ENCODE peak calls at places on chromosomes 13 and 19, in nine cellular contexts. N is PC-3; Y is heart right ventricle; R is pancreas; J is thoracic aorta; H is mucosa of descending colon; L is naive thymus-derived CD4-positive, alpha-beta T cell; S is uterus; C is lung. Z is an unnamed sample. For H3K9me3, the result is how much of the 10 kb centered on the place peaks cover.

GRCh38 chr13:106919638-106920037 is 351.7 kb upstream of the ARGLU1 start:
- DNase-seq in H (no peak), Y (peak), N (no peak), R (no peak), L (no peak), C (no peak), S (peak), J (peak), Z (no peak)

GRCh38 chr13:64640002-64640401 is 2590.1 kb downstream of the PCDH9 start:
- DNase-seq in Y (no peak), H (no peak), S (no peak), J (no peak), N (peak), L (no peak), R (no peak), C (no peak), Z (no peak)

GRCh38 chr19:3360494-3361383 is 5.6 kb upstream of the NFIC start:
- DNase-seq in S (no peak), R (peak), H (peak), Y (peak), J (no peak), C (no peak), N (peak), L (peak), Z (peak)

GRCh38 chr13:48828962-48829405 is 146.7 kb upstream of the FNDC3A start:
- DNase-seq in J (no peak), Y (no peak), H (no peak), S (no peak), R (no peak), N (peak), L (no peak), C (no peak), Z (no peak)

GRCh38 chr19:17431417-17431816 is 11.6 kb downstream of the MVB12A start:
- DNase-seq in L (no peak), R (no peak), N (no peak), J (no peak), H (no peak), C (no peak), Y (no peak), S (no peak), Z (no peak)

GRCh38 chr19:6378036-6378435 is 2.3 kb upstream of the PSPN start:
- DNase-seq in L (no peak), R (no peak), C (no peak), J (no peak), Y (no peak), H (no peak), S (peak), N (no peak), Z (no peak)

GRCh38 chr19:7533925-7534480 is 1.5 kb upstream of the PNPLA6 start:
- DNase-seq in R (peak), L (peak), J (peak), S (peak), N (peak), Y (peak), H (peak), C (peak), Z (peak)

GRCh38 chr13:24050292-24050711 is 110.2 kb upstream of the SPATA13 start:
- DNase-seq in C (peak), N (peak), Y (no peak), R (peak), J (no peak), L (no peak), H (no peak), S (peak), Z (no peak)

GRCh38 chr13:86446311-86446710 is 647.1 kb upstream of the SLITRK6 start:
- DNase-seq in N (peak), Y (no peak), J (no peak), S (no peak), C (no peak), H (no peak), R (no peak), L (no peak), Z (no peak)

GRCh38 chr13:50124536-50125305 is 109.5 kb downstream of the KCNRG start:
- DNase-seq in C (no peak), N (peak), L (peak), S (peak), Y (peak), R (peak), H (peak), J (peak), Z (peak)

GRCh38 chr13:75415720-75416119 is 66.2 kb downstream of the TBC1D4 start:
- DNase-seq in S (no peak), L (no peak), H (no peak), R (no peak), J (no peak), C (no peak), N (peak), Y (no peak), Z (no peak)

GRCh38 chr19:33752018-33752790 is 44.5 kb upstream of the KCTD15 start:
- DNase-seq in R (no peak), H (no peak), N (no peak), Y (no peak), S (no peak), C (no peak), J (no peak), L (no peak), Z (no peak)

GRCh38 chr19:44623080-44623479 is 9.7 kb downstream of the IGSF23 start:
- DNase-seq in C (no peak), R (no peak), N (peak), L (no peak), H (no peak), Y (no peak), S (no peak), J (no peak), Z (no peak)

GRCh38 chr13:63972328-63972727 is 2556.7 kb upstream of the PCDH20 start:
- DNase-seq in N (peak), Y (no peak), S (no peak), R (no peak), C (no peak), H (no peak), L (no peak), J (no peak), Z (no peak)

GRCh38 chr19:19259741-19260140 is 13.4 kb downstream of the TM6SF2 start:
- DNase-seq in Y (no peak), N (peak), L (no peak), J (no peak), H (no peak), R (no peak), C (no peak), S (no peak), Z (no peak)

GRCh38 chr13:58056411-58056810 is 424.9 kb downstream of the PCDH17 start:
- DNase-seq in R (no peak), C (no peak), H (no peak), J (no peak), N (no peak), S (no peak), L (no peak), Y (no peak), Z (no peak)

GRCh38 chr13:68026077-68026476 is 795.9 kb upstream of the PCDH9 start:
- DNase-seq in R (no peak), C (no peak), S (no peak), L (no peak), J (no peak), Y (no peak), N (no peak), H (no peak), Z (no peak)

GRCh38 chr19:10625003-10625761 is at the start of gene SLC44A2:
- DNase-seq in S (peak), Y (peak), J (no peak), N (peak), L (no peak), H (peak), C (peak), R (peak), Z (no peak)

GRCh38 chr13:112057434-112057735 is 9.6 kb upstream of the SOX1 start:
- DNase-seq in J (no peak), H (no peak), S (no peak), C (no peak), Y (no peak), N (no peak), R (no peak), L (no peak), Z (no peak)

GRCh38 chr19:40601061-40601973 is at the start of gene LTBP4:
- DNase-seq in H (peak), Y (peak), J (no peak), R (no peak), S (peak), L (no peak), N (no peak), C (peak), Z (peak)

GRCh38 chr19:2550431-2551171 is 74.7 kb downstream of the GADD45B start:
- DNase-seq in J (no peak), N (no peak), Y (peak), R (no peak), S (no peak), H (peak), C (no peak), L (no peak), Z (no peak)

GRCh38 chr13:90918551-90918950 is 428.9 kb upstream of the MIR17HG start:
- DNase-seq in R (no peak), S (no peak), J (no peak), C (no peak), Y (no peak), H (no peak), N (peak), L (no peak), Z (no peak)

GRCh38 chr13:41458187-41458938 is 1.0 kb downstream of the RGCC start:
- DNase-seq in H (peak), S (peak), C (peak), Y (no peak), J (no peak), N (peak), L (peak), R (peak), Z (peak)

GRCh38 chr19:42370667-42371066 is 19.4 kb downstream of the CNFN start:
- DNase-seq in L (no peak), R (no peak), J (no peak), C (no peak), N (no peak), H (no peak), S (no peak), Y (no peak), Z (no peak)

GRCh38 chr13:112765734-112766133 is 75.9 kb downstream of the ATP11A start:
- DNase-seq in H (no peak), R (no peak), C (no peak), J (no peak), Y (no peak), S (no peak), N (no peak), L (no peak), Z (no peak)

GRCh38 chr19:5214371-5214770 is 126.2 kb downstream of the PTPRS start:
- DNase-seq in S (no peak), R (no peak), Y (no peak), N (no peak), C (no peak), J (no peak), H (no peak), L (no peak), Z (no peak)

GRCh38 chr19:5215431-5215830 is 125.2 kb downstream of the PTPRS start:
- DNase-seq in J (no peak), R (no peak), N (no peak), C (no peak), L (no peak), H (no peak), S (no peak), Y (no peak), Z (no peak)

GRCh38 chr19:5214902-5215301 is 125.7 kb downstream of the PTPRS start:
- DNase-seq in L (no peak), H (no peak), Y (no peak), C (no peak), J (no peak), R (no peak), S (no peak), N (no peak), Z (no peak)

GRCh38 chr19:5217171-5217570 is 123.4 kb downstream of the PTPRS start:
- DNase-seq in C (no peak), J (no peak), N (no peak), L (no peak), H (no peak), Y (no peak), S (no peak), R (no peak), Z (no peak)

DNA sequence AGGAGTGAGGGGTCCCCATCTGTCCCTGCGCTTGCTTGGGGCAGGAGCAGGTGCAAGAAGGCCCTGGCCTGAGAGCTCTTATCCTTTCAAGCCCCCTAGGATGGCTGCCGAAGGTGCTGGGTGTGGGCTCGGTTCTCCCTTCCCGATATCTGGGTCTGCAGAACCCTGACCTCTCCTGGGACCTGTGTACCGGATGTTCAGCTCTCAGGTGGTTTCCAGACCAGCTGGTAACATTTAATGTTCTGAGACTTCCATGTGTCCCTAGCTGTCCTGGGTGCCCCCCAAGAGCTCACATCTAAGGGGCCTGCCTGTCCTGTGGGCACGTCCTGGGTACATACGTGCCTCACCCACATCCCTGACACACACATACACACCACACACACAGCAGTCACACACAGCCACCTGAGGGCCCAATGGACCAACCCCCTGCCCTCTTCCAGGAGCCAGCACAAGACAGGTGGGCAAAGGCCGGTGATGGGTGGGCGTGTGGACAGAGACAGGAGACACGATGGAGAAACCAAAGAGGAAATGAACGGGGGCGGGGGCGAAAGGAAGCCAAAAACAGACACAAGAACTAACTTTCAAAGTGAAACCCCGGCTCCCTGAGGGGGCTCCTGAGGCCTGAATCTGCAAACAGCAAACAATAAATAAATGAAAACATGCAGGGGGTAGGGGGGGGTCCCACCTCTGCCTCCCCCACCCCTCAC is 124.3 kb downstream of the PTPRS start:
- DNase-seq in N (no peak), R (no peak), C (no peak), L (no peak), J (no peak), Y (no peak), S (no peak), H (no peak), Z (no peak)
- H3K9me3 ChIP-seq in N (under half), R (under half), C (under half), L (under half), J (under half), Y (under half), S (under half), H (under half), Z (under half)

DNA sequence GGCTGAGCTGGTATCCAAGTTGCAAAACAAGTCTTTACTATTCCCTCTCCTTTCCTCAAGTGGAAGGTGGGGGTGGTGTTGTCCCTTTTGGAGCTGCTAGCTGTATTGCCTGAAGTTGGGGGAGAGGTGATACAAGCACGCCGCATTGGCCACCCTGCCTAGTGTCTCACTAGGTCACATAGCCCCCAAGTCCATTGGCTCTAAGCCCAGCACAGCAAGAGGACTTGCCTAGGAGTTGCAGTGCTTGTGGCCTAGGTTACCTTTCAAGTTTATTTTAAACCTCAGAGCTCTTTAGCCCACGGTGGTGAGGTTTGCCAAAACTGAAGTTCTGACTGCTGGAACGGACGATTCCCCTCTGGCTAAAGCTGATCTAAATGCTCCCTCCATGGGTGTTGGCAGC is 5.3 kb upstream of the DNAJC3 start:
- DNase-seq in C (no peak), H (no peak), Y (no peak), L (no peak), N (no peak), R (no peak), J (no peak), S (no peak), Z (no peak)
- H3K9me3 ChIP-seq in C (under half), H (half or more), Y (under half), L (under half), N (under half), R (under half), J (half or more), S (under half), Z (under half)

GRCh38 chr19:29679598-29680210 is 14.4 kb downstream of the PLEKHF1 start:
- DNase-seq in N (no peak), Y (no peak), H (no peak), R (no peak), S (no peak), L (no peak), C (no peak), J (no peak), Z (no peak)

GRCh38 chr19:29681422-29682235 is 16.4 kb downstream of the PLEKHF1 start:
- DNase-seq in J (no peak), H (peak), S (no peak), L (no peak), N (no peak), Y (no peak), R (no peak), C (no peak), Z (no peak)

GRCh38 chr19:29680937-29681336 is 15.7 kb downstream of the PLEKHF1 start:
- DNase-seq in H (peak), J (no peak), L (no peak), C (no peak), Y (no peak), N (no peak), R (no peak), S (no peak), Z (no peak)

GRCh38 chr19:29678484-29679106 is 13.3 kb downstream of the PLEKHF1 start:
- DNase-seq in H (no peak), L (no peak), Y (peak), J (no peak), S (peak), N (no peak), C (no peak), R (no peak), Z (no peak)

DNA sequence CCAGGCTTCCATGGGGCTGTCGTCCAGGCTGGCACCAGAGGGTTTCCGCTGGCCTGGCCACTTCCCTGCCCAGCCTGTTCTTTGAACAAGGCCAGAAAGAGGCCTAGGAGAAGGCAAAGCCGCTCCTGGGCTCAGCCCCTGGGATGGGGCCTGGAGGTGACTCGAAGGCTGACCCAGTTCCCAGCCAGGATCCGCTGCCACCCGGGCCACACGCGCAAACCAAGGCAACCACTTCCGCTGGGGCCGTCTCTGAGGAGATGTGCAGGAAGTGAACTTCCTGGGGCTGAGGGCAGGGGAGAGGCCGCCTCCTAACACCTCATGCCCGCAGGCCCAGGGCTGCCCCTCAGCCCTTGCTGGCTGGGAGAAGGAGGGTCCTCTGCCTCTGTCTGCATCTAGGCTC is 15.2 kb downstream of the PLEKHF1 start:
- DNase-seq in N (no peak), H (peak), C (no peak), J (no peak), S (no peak), Y (no peak), L (peak), R (no peak), Z (peak)
- H3K9me3 ChIP-seq in N (under half), H (under half), C (under half), J (under half), S (under half), Y (under half), L (under half), R (under half), Z (under half)

DNA sequence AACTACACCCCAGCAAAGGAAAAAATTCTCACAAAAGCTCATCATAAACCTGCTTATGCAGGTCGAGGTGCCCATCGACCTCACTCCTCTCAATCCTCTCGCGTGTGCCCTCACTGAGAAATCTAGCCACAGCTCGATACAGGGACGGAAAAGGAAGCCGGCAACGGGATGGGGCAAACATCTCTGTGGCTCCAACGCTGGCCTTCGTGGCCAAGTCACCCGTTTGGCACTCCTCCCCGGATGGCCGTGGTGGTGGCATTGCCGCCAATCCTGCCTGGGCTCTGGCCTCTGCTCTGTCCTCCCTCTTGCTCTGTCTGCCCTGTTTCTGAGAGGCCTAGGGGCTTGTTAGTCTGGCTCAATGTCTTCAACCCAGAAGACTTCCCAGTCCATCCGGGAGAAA is 41.2 kb downstream of the ZNF146 start:
- DNase-seq in C (no peak), S (no peak), J (no peak), R (no peak), H (no peak), N (no peak), Y (no peak), L (no peak), Z (no peak)
- H3K9me3 ChIP-seq in C (under half), S (under half), J (under half), R (under half), H (half or more), N (under half), Y (under half), L (under half), Z (under half)

GRCh38 chr19:12527034-12527836 is 24.0 kb downstream of the ZNF564 start:
- DNase-seq in N (peak), L (peak), H (no peak), R (no peak), S (no peak), C (no peak), Y (no peak), J (no peak), Z (no peak)

GRCh38 chr19:12526542-12526941 is 24.7 kb downstream of the ZNF564 start:
- DNase-seq in C (no peak), R (no peak), L (no peak), H (no peak), J (no peak), N (no peak), S (no peak), Y (no peak), Z (no peak)

GRCh38 chr19:12521996-12522395 is 29.3 kb downstream of the ZNF564 start:
- DNase-seq in R (no peak), H (no peak), L (no peak), C (no peak), Y (no peak), J (no peak), S (no peak), N (no peak), Z (no peak)
- H3K9me3 ChIP-seq in R (under half), H (half or more), L (half or more), C (under half), Y (half or more), J (half or more), S (under half), N (half or more), Z (under half)

DNA sequence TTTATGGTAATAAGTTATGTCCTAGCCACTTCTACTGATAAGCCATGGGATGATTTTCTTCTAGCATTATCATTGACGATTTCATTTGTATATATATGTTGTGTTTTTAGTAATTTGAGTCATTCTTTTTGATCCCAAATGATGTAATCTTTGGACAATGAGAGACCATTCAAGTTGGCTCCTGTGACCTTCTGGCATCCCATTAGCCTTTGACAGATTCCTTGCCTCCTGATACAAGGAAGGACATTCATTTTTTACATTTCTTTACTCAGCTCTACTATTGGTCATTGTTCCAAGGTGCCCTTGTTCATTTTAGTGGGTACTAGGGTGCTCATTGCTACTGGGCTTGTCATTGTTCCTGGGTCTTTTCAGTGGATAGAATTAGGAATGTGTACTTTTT is 35.3 kb upstream of the MYCBP2 start:
- DNase-seq in J (no peak), H (no peak), R (no peak), Y (no peak), S (no peak), N (no peak), L (no peak), C (no peak), Z (no peak)
- H3K9me3 ChIP-seq in J (under half), H (under half), R (under half), Y (under half), S (under half), N (under half), L (under half), C (under half), Z (under half)